ENCODE peak calls at places on chromosomes 13 and 19, in seven cellular contexts. D is IMR-90, V is neural progenitor cell, O is hepatocyte, E is thoracic aorta, A is heart left ventricle, M is Peyer's patch. W is an unnamed sample.

GRCh38 chr13:74886496-74886895 is 595.5 kb downstream of the TBC1D4 start:
- DNase-seq in D (peak; percentile 2), V (no peak), O (no peak), E (no peak), A (no peak), M (no peak), W (peak; percentile 53)

GRCh38 chr19:5006821-5007220 is 37.9 kb downstream of the KDM4B start:
- DNase-seq in D (no peak), V (no peak), O (no peak), E (no peak), A (no peak), M (no peak), W (no peak)

GRCh38 chr19:58396691-58397532 is 1.5 kb downstream of the RNF225 start:
- DNase-seq in D (no peak), V (no peak), O (no peak), E (no peak), A (no peak), M (no peak), W (no peak)

GRCh38 chr19:8254286-8255001 is 45.3 kb downstream of the CERS4 start:
- DNase-seq in D (no peak), V (no peak), O (no peak), E (no peak), A (no peak), M (no peak), W (no peak)

GRCh38 chr13:23766939-23767338 is 122.3 kb downstream of the MIPEP start:
- DNase-seq in D (no peak), V (no peak), O (no peak), E (no peak), A (no peak), M (no peak), W (no peak)

GRCh38 chr19:776549-776948 is 20.7 kb upstream of the PTBP1 start:
- DNase-seq in D (no peak), V (no peak), O (no peak), E (no peak), A (no peak), M (no peak), W (no peak)

GRCh38 chr13:100298691-100299090 is 209.8 kb downstream of the PCCA start:
- DNase-seq in D (no peak), V (no peak), O (no peak), E (no peak), A (no peak), M (no peak), W (no peak)

GRCh38 chr13:25170554-25171107 is 1.5 kb downstream of the AMER2 start:
- DNase-seq in D (no peak), V (peak; percentile 67), O (peak; percentile 27), E (no peak), A (no peak), M (no peak), W (no peak)

GRCh38 chr19:22784051-22784450 is at the start of gene ZNF99:
- DNase-seq in D (no peak), V (no peak), O (no peak), E (peak; percentile 5), A (peak; percentile 75), M (peak; percentile 47), W (no peak)

GRCh38 chr13:20873348-20873747 is 29.2 kb downstream of the XPO4 start:
- DNase-seq in D (peak; percentile 61), V (peak; percentile 63), O (no peak), E (no peak), A (no peak), M (no peak), W (peak; percentile 76)

GRCh38 chr13:109699628-109700071 is 86.7 kb downstream of the IRS2 start:
- DNase-seq in D (no peak), V (peak; percentile 22), O (no peak), E (no peak), A (no peak), M (no peak), W (no peak)

GRCh38 chr19:32220951-32221350 is 124.5 kb upstream of the ZNF507 start:
- DNase-seq in D (no peak), V (no peak), O (no peak), E (no peak), A (no peak), M (no peak), W (no peak)

GRCh38 chr19:3028305-3029069 is 593 bp downstream of the TLE2 start:
- DNase-seq in D (no peak), V (peak; percentile 24), O (peak; percentile 65), E (no peak), A (no peak), M (no peak), W (no peak)

GRCh38 chr13:20940083-20940482 is 37.5 kb upstream of the XPO4 start:
- DNase-seq in D (peak; percentile 83), V (no peak), O (peak; percentile 23), E (no peak), A (no peak), M (no peak), W (peak; percentile 31)

GRCh38 chr13:28684257-28684656 is 25.3 kb downstream of the POMP start:
- DNase-seq in D (no peak), V (peak; percentile 77), O (peak; percentile 21), E (no peak), A (no peak), M (peak; percentile 61), W (no peak)

GRCh38 chr19:16861875-16862274 is 26.9 kb upstream of the F2RL3 start:
- DNase-seq in D (no peak), V (no peak), O (no peak), E (no peak), A (no peak), M (no peak), W (no peak)

GRCh38 chr13:35832551-35832950 is 298.6 kb downstream of the DCLK1 start:
- DNase-seq in D (peak; percentile 40), V (no peak), O (no peak), E (no peak), A (no peak), M (no peak), W (no peak)

GRCh38 chr13:52851153-52851962 is 2.9 kb upstream of the PCDH8 start:
- DNase-seq in D (no peak), V (peak; percentile 97), O (peak; percentile 71), E (no peak), A (peak; percentile 55), M (no peak), W (no peak)

GRCh38 chr13:73075546-73075945 is 16.7 kb downstream of the KLF5 start:
- DNase-seq in D (no peak), V (peak; percentile 23), O (peak; percentile 56), E (no peak), A (no peak), M (no peak), W (no peak)

GRCh38 chr19:34365463-34366401 is 736 bp downstream of the GPI start:
- DNase-seq in D (peak; percentile 32), V (peak; percentile 57), O (peak; percentile 61), E (no peak), A (no peak), M (peak; percentile 63), W (peak; percentile 45)

GRCh38 chr13:50225188-50226155 is 210.2 kb downstream of the KCNRG start:
- DNase-seq in D (no peak), V (peak; percentile 32), O (no peak), E (no peak), A (no peak), M (no peak), W (peak; percentile 24)

GRCh38 chr13:26517931-26518330 is 39.6 kb upstream of the WASF3 start:
- DNase-seq in D (no peak), V (no peak), O (no peak), E (no peak), A (no peak), M (no peak), W (no peak)

GRCh38 chr19:45739498-45740439 is 6.5 kb downstream of the MEIOSIN start:
- DNase-seq in D (no peak), V (no peak), O (no peak), E (no peak), A (no peak), M (no peak), W (no peak)

GRCh38 chr13:18944501-18945068 is 237.0 kb downstream of the TUBA3C start:
- DNase-seq in D (no peak), V (no peak), O (no peak), E (no peak), A (no peak), M (no peak), W (no peak)

GRCh38 chr13:32746474-32746873 is 160.2 kb downstream of the PDS5B start:
- DNase-seq in D (no peak), V (no peak), O (no peak), E (no peak), A (no peak), M (no peak), W (no peak)

DNA sequence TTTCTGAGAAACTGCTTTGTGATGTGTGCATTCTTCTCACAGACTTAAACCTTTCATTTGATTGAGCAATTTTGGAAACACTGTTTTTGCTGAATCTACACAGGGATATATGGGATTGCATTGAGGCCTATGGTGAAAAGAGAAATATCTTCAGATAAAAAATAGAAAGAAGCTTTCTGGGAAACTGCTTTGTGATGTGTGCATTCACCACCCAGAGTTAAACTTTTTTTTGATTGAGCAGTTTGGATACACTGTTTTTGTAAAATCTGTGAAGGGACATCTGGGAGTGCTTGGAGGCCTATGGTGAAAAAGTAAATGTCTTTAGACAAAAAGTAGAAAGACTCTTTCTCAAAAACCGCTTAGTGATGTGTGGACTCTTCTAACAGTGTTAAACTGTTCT is 1683.8 kb downstream of the UQCRFS1 start:
- DNase-seq in D (no peak), V (no peak), O (no peak), E (no peak), A (no peak), M (no peak), W (no peak)
- H3K4me3 ChIP-seq in D (no peak overlapping the region), V (no peak overlapping the region), O (no peak overlapping the region), E (no peak overlapping the region), A (no peak overlapping the region), M (no peak overlapping the region), W (no peak overlapping the region)

GRCh38 chr19:15452111-15453047 is 2.6 kb upstream of the WIZ start:
- DNase-seq in D (peak; percentile 58), V (peak; percentile 96), O (peak; percentile 86), E (peak; percentile 49), A (peak; percentile 94), M (peak; percentile 86), W (peak; percentile 82)

GRCh38 chr19:15454371-15454800 is 4.6 kb upstream of the WIZ start:
- DNase-seq in D (no peak), V (no peak), O (no peak), E (no peak), A (no peak), M (no peak), W (no peak)

GRCh38 chr19:15453906-15454305 is 4.2 kb upstream of the WIZ start:
- DNase-seq in D (no peak), V (no peak), O (no peak), E (no peak), A (no peak), M (no peak), W (no peak)

GRCh38 chr19:15450528-15450890 is 753 bp upstream of the WIZ start:
- DNase-seq in D (no peak), V (no peak), O (no peak), E (no peak), A (no peak), M (no peak), W (no peak)

GRCh38 chr19:15453091-15453498 is 3.3 kb upstream of the WIZ start:
- DNase-seq in D (no peak), V (peak; percentile 64), O (peak; percentile 51), E (no peak), A (peak; percentile 71), M (no peak), W (no peak)
- TF ChIP-seq CTCF in D (peak; percentile 36), V (peak; percentile 37), O (peak; percentile 26), E (peak; percentile 53), A (peak; percentile 30), M (peak; percentile 24), W (no peak)

GRCh38 chr19:38425222-38425809 is 703 bp downstream of the RASGRP4 start:
- DNase-seq in D (no peak), V (no peak), O (no peak), E (no peak), A (no peak), M (no peak), W (no peak)
- H3K4me3 ChIP-seq in D (no peak overlapping the region), V (no peak overlapping the region), O (no peak overlapping the region), E (peak overlapping the region; percentile 56), A (no peak overlapping the region), M (peak overlapping the region; percentile 34), W (no peak overlapping the region)

GRCh38 chr13:96967248-96967745 is 27.0 kb downstream of the OXGR1 start:
- DNase-seq in D (no peak), V (peak; percentile 11), O (no peak), E (no peak), A (no peak), M (no peak), W (no peak)
- TF ChIP-seq CTCF in D (peak; percentile 19), V (peak; percentile 42), O (peak; percentile 12), E (no peak), A (no peak), M (no peak), W (peak; percentile 18)

W was measured in fibroblast of mammary gland.